ENCODE peak calls at places on chromosomes 1 and 21, in ten cellular contexts. U is naive B cell; Q is activated gamma-delta T cell treated with anti-CD3 and anti-CD28 coated beads, Interleukin-2, amount 50 U/mL, for 16 hours; M is T47D; J is non-pigmented ciliary epithelial cell; A is posterior cingulate gyrus; E is ureter; T is activated CD4-positive, CD25-positive, alpha-beta regulatory T cell; S is H54; R is lower leg skin. H is an unnamed sample.

GRCh38 chr1:172326171-172326570 is 94.3 kb upstream of the C1orf105 start:
- DNase-seq in R (no peak), U (no peak), T (no peak), M (no peak), J (no peak), E (no peak), Q (no peak), S (no peak), A (no peak), H (no peak)

GRCh38 chr1:55146781-55147180 is 68.4 kb downstream of the USP24 start:
- DNase-seq in M (no peak), S (no peak), U (no peak), Q (no peak), R (no peak), T (no peak), A (no peak), J (no peak), E (no peak), H (no peak)

GRCh38 chr21:45326169-45326833 is 38.6 kb upstream of the POFUT2 start:
- DNase-seq in R (no peak), Q (no peak), J (no peak), M (no peak), S (no peak), A (peak), T (no peak), E (no peak), U (no peak), H (no peak)

GRCh38 chr1:185880330-185880729 is 146.1 kb downstream of the HMCN1 start:
- DNase-seq in J (no peak), E (no peak), M (no peak), Q (no peak), S (no peak), U (no peak), T (no peak), A (no peak), R (no peak), H (no peak)

GRCh38 chr1:9842073-9842711 is 18.4 kb upstream of the CLSTN1 start:
- DNase-seq in A (peak), T (no peak), E (no peak), Q (no peak), U (no peak), R (no peak), S (no peak), J (no peak), M (no peak), H (no peak)

GRCh38 chr1:233432916-233433315 is 105.4 kb downstream of the MAP3K21 start:
- DNase-seq in T (no peak), Q (no peak), A (no peak), J (no peak), U (no peak), S (no peak), E (no peak), R (no peak), M (no peak), H (no peak)

GRCh38 chr1:161137881-161138280 is 5.4 kb upstream of the DEDD start:
- DNase-seq in E (no peak), A (peak), J (no peak), T (no peak), S (no peak), U (no peak), Q (no peak), R (no peak), M (no peak), H (no peak)

GRCh38 chr1:18528616-18529015 is 47.9 kb downstream of the KLHDC7A start:
- DNase-seq in S (no peak), A (no peak), T (no peak), U (no peak), J (no peak), Q (no peak), M (no peak), R (peak), E (no peak), H (no peak)

GRCh38 chr1:25695066-25695990 is 78.7 kb downstream of the MAN1C1 start:
- DNase-seq in M (no peak), A (peak), E (peak), R (peak), J (peak), T (no peak), S (peak), Q (no peak), U (no peak), H (peak)

GRCh38 chr1:14332158-14332557 is 266.3 kb upstream of the KAZN start:
- DNase-seq in A (no peak), S (no peak), U (no peak), J (no peak), T (no peak), Q (no peak), E (no peak), R (no peak), M (no peak), H (no peak)

GRCh38 chr1:241972703-241973375 is 15.3 kb downstream of the BECN2 start:
- DNase-seq in R (no peak), E (no peak), M (no peak), A (no peak), U (no peak), S (peak), J (peak), T (no peak), Q (no peak), H (no peak)

GRCh38 chr1:10325521-10325920 is 73.3 kb upstream of the PGD start:
- DNase-seq in S (no peak), Q (no peak), T (no peak), A (no peak), U (no peak), J (no peak), M (no peak), E (no peak), R (no peak), H (no peak)

GRCh38 chr1:57162607-57163235 is 196.9 kb upstream of the C8B start:
- DNase-seq in R (no peak), T (no peak), S (no peak), M (no peak), Q (no peak), U (no peak), A (peak), J (no peak), E (no peak), H (no peak)

H was measured in breast epithelium.